ENCODE peak calls at places on chromosomes 6 and 20, in seven cellular contexts. R, G, J, O, I, H and K are unnamed samples.

GRCh38 chr20:62063981-62064787 is 1.5 kb downstream of the TAF4 start:
- DNase-seq in H (peak), R (peak), G (no peak), I (peak), O (no peak), J (peak), K (no peak)

GRCh38 chr6:190596-191395 is 101.5 kb upstream of the DUSP22 start:
- DNase-seq in J (peak), G (no peak), H (no peak), O (no peak), I (no peak), R (no peak), K (no peak)

GRCh38 chr6:36912583-36912982 is 26.8 kb downstream of the C6orf89 start:
- DNase-seq in R (no peak), I (no peak), H (peak), J (no peak), O (peak), G (no peak), K (no peak)

GRCh38 chr6:42452171-42453026 is 673 bp upstream of the TRERF1 start:
- DNase-seq in I (peak), O (peak), H (peak), J (peak), G (peak), R (peak), K (no peak)

GRCh38 chr20:40470313-40471260 is 218.4 kb downstream of the MAFB start:
- DNase-seq in J (peak), I (no peak), R (no peak), H (no peak), G (no peak), O (no peak), K (no peak)

GRCh38 chr6:48087448-48087847 is 23.5 kb downstream of the PTCHD4 start:
- DNase-seq in J (no peak), R (no peak), I (no peak), H (no peak), O (peak), G (no peak), K (no peak)

GRCh38 chr20:64268180-64268579 is 12.6 kb downstream of the PCMTD2 start:
- DNase-seq in H (no peak), I (no peak), R (no peak), G (no peak), J (peak), O (no peak), K (no peak)

GRCh38 chr6:105449756-105450390 is 47.0 kb upstream of the PREP start:
- DNase-seq in H (no peak), O (no peak), R (no peak), G (no peak), J (no peak), I (no peak), K (no peak)

GRCh38 chr6:139201378-139201777 is 66.5 kb downstream of the HECA start:
- DNase-seq in O (no peak), J (no peak), I (no peak), H (no peak), R (no peak), G (no peak), K (no peak)

GRCh38 chr6:107811591-107812218 is 12.4 kb downstream of the SCML4 start:
- DNase-seq in J (no peak), R (no peak), G (peak), O (peak), I (no peak), H (no peak), K (no peak)

GRCh38 chr20:47854687-47855212 is 69.5 kb upstream of the SULF2 start:
- DNase-seq in G (peak), O (peak), H (no peak), J (peak), R (no peak), I (no peak), K (no peak)

GRCh38 chr6:11179978-11180303 is 52.5 kb downstream of the NEDD9 start:
- DNase-seq in O (no peak), I (no peak), G (no peak), J (no peak), R (no peak), H (no peak), K (no peak)

DNA sequence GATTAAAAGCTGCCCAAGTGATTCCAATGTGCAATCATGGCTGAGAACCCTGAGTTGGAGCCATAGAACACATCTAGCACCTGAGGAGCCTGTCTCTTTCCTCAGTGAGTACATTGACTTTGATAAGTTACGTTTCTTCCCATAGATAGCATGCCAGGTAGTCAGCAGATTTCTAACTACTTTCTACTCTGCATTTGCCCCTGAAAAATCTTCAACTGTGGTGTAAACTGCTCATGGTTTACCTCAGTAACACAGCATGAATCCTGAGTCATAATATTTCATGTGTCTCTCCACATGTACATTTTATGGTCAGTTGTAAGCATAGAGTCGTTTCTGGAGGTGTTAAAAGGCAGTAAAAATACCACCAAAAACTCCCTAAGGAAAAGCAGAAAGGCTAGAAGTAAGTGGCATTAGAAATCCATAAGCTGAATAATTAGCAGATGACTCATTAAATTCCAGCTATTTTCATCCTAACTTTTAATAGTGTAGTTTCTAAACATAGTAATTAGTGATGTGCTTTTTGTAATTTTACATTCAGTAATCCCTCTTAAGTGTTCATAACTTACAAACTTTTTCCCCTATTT is 4.1 kb upstream of the GPR63 start:
- DNase-seq in R (no peak), O (no peak), I (no peak), J (no peak), G (no peak), H (no peak), K (no peak)
- H3K4me3 ChIP-seq in R (no peak), O (no peak), I (no peak), J (no peak), G (no peak), H (no peak), K (no peak)

GRCh38 chr6:50724381-50725124 is 11.2 kb downstream of the TFAP2D start:
- DNase-seq in H (no peak), O (no peak), I (no peak), J (peak), R (no peak), G (no peak), K (no peak)
- H3K4me3 ChIP-seq in H (no peak), O (no peak), I (peak), J (no peak), R (no peak), G (no peak), K (no peak)

DNA sequence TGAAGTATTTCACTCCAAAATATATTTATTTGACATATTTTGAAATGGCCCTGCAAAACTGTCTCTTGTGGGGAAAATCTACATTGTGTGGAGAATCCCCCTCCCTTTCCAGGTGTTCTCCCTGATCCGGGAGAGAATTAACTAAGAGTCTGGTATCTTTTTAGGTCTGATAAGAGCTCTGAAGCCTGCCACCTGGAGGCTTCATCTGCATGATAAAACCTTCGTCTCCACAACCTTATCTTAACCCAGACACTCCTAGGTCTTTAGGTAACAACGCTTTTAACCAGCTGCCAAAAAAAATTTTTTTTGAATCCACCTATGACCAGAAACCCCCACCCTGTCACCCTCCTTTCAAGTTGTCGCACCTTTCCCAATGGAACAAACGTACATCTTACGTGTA is 43.0 kb downstream of the FAM184A start:
- DNase-seq in J (no peak), G (no peak), I (no peak), O (no peak), H (no peak), R (no peak), K (no peak)
- H3K4me3 ChIP-seq in J (no peak), G (no peak), I (no peak), O (no peak), H (no peak), R (no peak), K (no peak)

GRCh38 chr6:134520181-134521115 is 202.5 kb upstream of the SGK1 start:
- DNase-seq in H (no peak), J (no peak), I (no peak), G (no peak), R (no peak), O (peak), K (no peak)

GRCh38 chr6:134521116-134521501 is 203.2 kb upstream of the SGK1 start:
- DNase-seq in R (no peak), H (no peak), J (no peak), G (no peak), O (no peak), I (no peak), K (no peak)

GRCh38 chr6:134525190-134525868 is 207.4 kb upstream of the SGK1 start:
- DNase-seq in I (no peak), J (no peak), G (no peak), R (no peak), H (no peak), O (no peak), K (no peak)

GRCh38 chr6:134523903-134524302 is 206.0 kb upstream of the SGK1 start:
- DNase-seq in J (no peak), R (no peak), G (no peak), H (no peak), O (no peak), I (no peak), K (no peak)

DNA sequence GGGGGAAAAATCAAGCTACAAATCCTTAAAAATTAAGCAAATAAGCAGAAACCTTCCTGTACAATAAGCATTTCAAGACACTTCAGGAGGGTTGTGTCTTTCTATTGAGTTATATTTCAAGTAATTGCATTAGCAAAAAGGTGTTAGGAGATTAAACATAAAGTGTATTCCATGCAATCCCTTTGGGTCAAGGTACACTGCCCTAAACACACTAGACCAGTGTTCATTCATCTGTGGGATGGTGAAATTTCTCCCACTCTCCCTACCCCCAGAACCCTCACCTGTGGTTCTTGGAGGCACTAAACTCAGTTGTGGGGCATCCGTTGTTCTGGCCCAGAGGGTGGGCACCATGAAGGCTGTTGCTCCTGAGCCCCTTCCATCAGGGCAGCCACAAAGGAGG is 205.1 kb upstream of the SGK1 start:
- DNase-seq in O (no peak), G (no peak), R (no peak), I (no peak), H (no peak), J (no peak), K (no peak)
- H3K4me3 ChIP-seq in O (no peak), G (no peak), R (no peak), I (no peak), H (no peak), J (no peak), K (no peak)

GRCh38 chr6:129604321-129604720 is 105.7 kb downstream of the ARHGAP18 start:
- DNase-seq in J (no peak), I (no peak), O (no peak), R (no peak), G (no peak), H (no peak), K (no peak)
- H3K4me3 ChIP-seq in J (no peak), I (peak), O (no peak), R (no peak), G (no peak), H (no peak), K (no peak)

DNA sequence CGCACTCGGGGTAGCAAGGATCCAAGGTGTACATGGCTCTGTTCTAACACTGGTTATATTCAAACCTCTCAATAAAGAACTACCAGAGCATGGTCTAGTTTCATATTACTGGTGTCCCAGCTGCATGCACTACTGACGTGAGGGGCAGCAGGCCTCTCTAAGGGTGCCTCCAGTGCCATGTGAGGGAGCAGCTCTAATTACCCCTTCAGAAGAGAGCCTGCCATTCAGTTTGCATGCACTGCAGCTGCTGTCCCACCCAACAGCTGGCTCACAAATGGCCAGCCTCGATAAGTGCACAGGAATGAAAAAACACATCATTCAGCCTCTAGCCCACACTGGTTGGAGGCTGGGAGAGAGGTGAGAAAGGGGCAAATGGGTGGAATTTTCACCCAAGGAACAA is 85.2 kb downstream of the SMLR1 start:
- DNase-seq in G (no peak), R (no peak), H (no peak), I (no peak), O (no peak), J (no peak), K (no peak)
- H3K4me3 ChIP-seq in G (no peak), R (no peak), H (no peak), I (no peak), O (no peak), J (no peak), K (no peak)

GRCh38 chr6:130708338-130708737 is 118.9 kb upstream of the SMLR1 start:
- DNase-seq in G (no peak), I (no peak), H (no peak), R (no peak), O (no peak), J (no peak), K (no peak)

GRCh38 chr6:130717657-130718056 is 109.5 kb upstream of the SMLR1 start:
- DNase-seq in G (no peak), J (no peak), H (no peak), R (no peak), I (no peak), O (no peak), K (no peak)

GRCh38 chr6:130715058-130715457 is 112.1 kb upstream of the SMLR1 start:
- DNase-seq in I (no peak), G (no peak), R (no peak), J (no peak), H (no peak), O (no peak), K (no peak)

GRCh38 chr6:130713144-130713543 is 114.1 kb upstream of the SMLR1 start:
- DNase-seq in O (no peak), I (peak), G (no peak), R (no peak), J (peak), H (no peak), K (no peak)
- H3K4me3 ChIP-seq in O (no peak), I (no peak), G (no peak), R (no peak), J (no peak), H (no peak), K (no peak)